ENCODE peak calls at places on chromosomes 3 and 15, in ten cellular contexts. T is CD4-positive, CD25-positive, alpha-beta regulatory T cell; H is mammary epithelial cell; R is breast epithelium; Q is cardiac muscle cell; A is neural progenitor cell; P is dorsolateral prefrontal cortex; M is Karpas-422; F is GM23338; C is OCI-LY7. K is an unnamed sample.

GRCh38 chr15:70976856-70977255 is 84.2 kb downstream of the LRRC49 start:
- DNase-seq in T (no peak), H (no peak), R (no peak), Q (no peak), A (no peak), P (no peak), M (no peak), F (no peak), C (no peak), K (no peak)

GRCh38 chr3:108662141-108662738 is 72.7 kb downstream of the DZIP3 start:
- DNase-seq in T (peak), H (peak), R (no peak), Q (peak), A (peak), P (no peak), M (peak), F (peak), C (peak), K (peak)

GRCh38 chr15:63553388-63553791 is 43.8 kb upstream of the FBXL22 start:
- DNase-seq in T (no peak), H (peak), R (no peak), Q (peak), A (no peak), P (no peak), M (no peak), F (peak), C (no peak), K (no peak)

GRCh38 chr3:108947855-108948254 is 5.8 kb downstream of the GUCA1C start:
- DNase-seq in T (no peak), H (no peak), R (no peak), Q (no peak), A (no peak), P (no peak), M (no peak), F (no peak), C (no peak), K (no peak)

GRCh38 chr3:173553635-173554280 is 156.2 kb downstream of the NLGN1 start:
- DNase-seq in T (no peak), H (peak), R (no peak), Q (peak), A (peak), P (no peak), M (peak), F (peak), C (peak), K (no peak)

GRCh38 chr3:160368804-160369203 is 30.2 kb downstream of the IFT80 start:
- DNase-seq in T (peak), H (no peak), R (no peak), Q (no peak), A (no peak), P (no peak), M (peak), F (no peak), C (peak), K (no peak)

GRCh38 chr3:31311571-31311970 is 221.2 kb upstream of the STT3B start:
- DNase-seq in T (no peak), H (no peak), R (no peak), Q (no peak), A (no peak), P (no peak), M (no peak), F (no peak), C (no peak), K (no peak)

GRCh38 chr3:127822166-127822835 is at the start of gene MGLL:
- DNase-seq in T (peak), H (peak), R (no peak), Q (peak), A (peak), P (peak), M (peak), F (peak), C (no peak), K (no peak)

GRCh38 chr3:40985195-40985594 is 214.1 kb upstream of the CTNNB1 start:
- DNase-seq in T (no peak), H (no peak), R (no peak), Q (peak), A (no peak), P (no peak), M (no peak), F (no peak), C (no peak), K (no peak)

GRCh38 chr3:45807645-45808540 is 11.6 kb upstream of the SLC6A20 start:
- DNase-seq in T (no peak), H (no peak), R (no peak), Q (no peak), A (no peak), P (no peak), M (no peak), F (no peak), C (no peak), K (no peak)

GRCh38 chr3:143668924-143669790 is 179.1 kb downstream of the SLC9A9 start:
- DNase-seq in T (no peak), H (no peak), R (no peak), Q (no peak), A (no peak), P (no peak), M (no peak), F (no peak), C (no peak), K (no peak)

GRCh38 chr3:150610785-150611184 is 7.7 kb downstream of the SELENOT start:
- DNase-seq in T (no peak), H (peak), R (no peak), Q (no peak), A (no peak), P (no peak), M (no peak), F (no peak), C (no peak), K (no peak)

GRCh38 chr3:150609988-150610387 is 6.9 kb downstream of the SELENOT start:
- DNase-seq in T (no peak), H (no peak), R (no peak), Q (no peak), A (no peak), P (no peak), M (no peak), F (no peak), C (no peak), K (no peak)

GRCh38 chr3:150605998-150606641 is 3.0 kb downstream of the SELENOT start:
- DNase-seq in T (no peak), H (no peak), R (no peak), Q (no peak), A (no peak), P (no peak), M (peak), F (no peak), C (peak), K (no peak)

GRCh38 chr3:150603888-150604319 is 783 bp downstream of the SELENOT start:
- DNase-seq in T (no peak), H (no peak), R (no peak), Q (peak), A (no peak), P (no peak), M (no peak), F (peak), C (no peak), K (no peak)

DNA sequence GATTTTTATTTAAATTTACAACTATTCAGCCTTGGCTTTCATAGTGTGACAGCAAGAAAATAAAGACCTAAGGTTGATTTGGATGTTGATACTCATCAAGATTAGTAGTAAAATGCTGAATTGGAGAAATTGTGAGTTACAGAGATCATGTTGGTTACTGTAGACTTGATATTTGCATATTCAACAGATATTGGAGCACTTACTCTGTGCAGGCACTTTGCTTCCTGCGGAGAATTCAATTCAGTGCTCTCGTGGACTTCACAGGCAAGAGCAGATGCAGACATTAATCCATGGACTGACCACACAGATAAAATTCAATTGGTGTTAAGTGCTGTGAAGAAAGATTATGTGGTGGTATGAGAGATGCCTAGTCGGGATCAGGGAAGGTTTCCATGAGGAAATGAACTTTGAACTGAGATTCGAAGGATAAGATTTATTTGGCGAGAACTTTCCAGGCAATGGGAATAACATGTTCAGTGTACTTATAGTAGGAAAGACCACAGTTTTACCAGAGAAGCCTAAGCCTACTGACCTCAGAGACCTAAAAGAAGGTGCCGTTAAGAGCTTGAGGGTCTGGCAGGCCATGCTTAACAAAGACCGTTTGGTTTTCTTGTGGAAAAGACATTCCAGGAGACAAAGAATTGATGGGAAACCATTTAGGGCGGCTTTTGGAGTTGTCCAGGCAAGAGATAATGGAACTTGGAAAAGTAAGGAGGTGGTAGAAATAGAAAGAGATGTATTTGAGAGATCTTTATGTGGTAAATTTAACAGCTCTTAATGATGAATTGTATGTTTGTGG is 4.3 kb downstream of the SELENOT start:
- DNase-seq in T (no peak), H (no peak), R (no peak), Q (peak), A (peak), P (no peak), M (no peak), F (peak), C (no peak), K (no peak)
- H3K27ac ChIP-seq in T (no peak), H (no peak), R (no peak), Q (peak), A (peak), P (no peak), M (peak), F (peak), C (peak), K (no peak)

GRCh38 chr3:193248848-193249468 is 7.9 kb downstream of the PLAAT1 start:
- DNase-seq in T (no peak), H (no peak), R (no peak), Q (no peak), A (no peak), P (no peak), M (no peak), F (no peak), C (no peak), K (no peak)

GRCh38 chr3:193250492-193250891 is 9.5 kb downstream of the PLAAT1 start:
- DNase-seq in T (no peak), H (no peak), R (no peak), Q (no peak), A (no peak), P (no peak), M (no peak), F (no peak), C (no peak), K (no peak)
- H3K27ac ChIP-seq in T (no peak), H (no peak), R (no peak), Q (no peak), A (no peak), P (no peak), M (no peak), F (no peak), C (no peak), K (no peak)

GRCh38 chr3:14137004-14137403 is 12.2 kb downstream of the TMEM43 start:
- DNase-seq in T (no peak), H (peak), R (no peak), Q (peak), A (no peak), P (no peak), M (no peak), F (no peak), C (no peak), K (no peak)
- H3K27ac ChIP-seq in T (no peak), H (no peak), R (no peak), Q (peak), A (no peak), P (no peak), M (no peak), F (no peak), C (no peak), K (no peak)

DNA sequence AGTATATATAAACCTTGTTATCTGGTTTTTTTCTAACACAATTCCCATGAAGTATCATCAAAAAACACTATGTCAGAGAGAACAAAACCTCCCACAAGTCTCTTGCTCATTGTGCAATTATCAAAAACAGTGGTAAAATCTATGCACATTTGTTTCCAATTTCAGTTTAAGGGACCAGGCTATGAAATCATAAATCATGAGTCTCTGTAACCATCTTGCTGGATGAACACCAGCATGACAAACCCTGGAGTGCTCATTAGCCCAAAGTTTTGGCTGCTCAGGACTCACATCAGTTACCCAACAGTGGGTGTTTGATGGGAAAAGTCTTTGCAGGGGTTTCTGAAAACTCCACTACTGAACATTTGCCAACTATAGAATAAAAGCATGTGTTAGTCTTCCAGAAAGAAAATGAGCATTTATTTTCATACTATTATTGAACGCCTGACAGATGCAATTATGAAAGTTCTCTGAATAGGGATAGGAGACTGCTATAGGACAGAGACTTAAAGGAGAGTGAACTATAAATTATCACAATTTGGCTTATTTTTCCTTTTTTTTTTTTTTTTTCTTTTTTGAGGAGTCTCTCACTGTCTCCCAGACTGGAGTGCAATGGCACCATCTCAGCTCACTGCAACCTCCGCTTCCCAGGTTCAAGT is 240.9 kb upstream of the KCNMB2 start:
- DNase-seq in T (no peak), H (no peak), R (no peak), Q (no peak), A (no peak), P (no peak), M (no peak), F (no peak), C (no peak), K (no peak)
- H3K27ac ChIP-seq in T (no peak), H (no peak), R (no peak), Q (no peak), A (no peak), P (no peak), M (no peak), F (no peak), C (no peak), K (no peak)

GRCh38 chr15:90813796-90814192 is 54.6 kb upstream of the FURIN start:
- DNase-seq in T (peak), H (peak), R (no peak), Q (no peak), A (no peak), P (no peak), M (no peak), F (peak), C (no peak), K (no peak)
- H3K27ac ChIP-seq in T (no peak), H (no peak), R (peak), Q (no peak), A (no peak), P (peak), M (peak), F (peak), C (no peak), K (no peak)

GRCh38 chr3:11558461-11558903 is 85.2 kb downstream of the VGLL4 start:
- DNase-seq in T (no peak), H (no peak), R (peak), Q (no peak), A (no peak), P (no peak), M (no peak), F (no peak), C (no peak), K (no peak)

GRCh38 chr3:11562277-11562881 is 81.3 kb downstream of the VGLL4 start:
- DNase-seq in T (no peak), H (no peak), R (no peak), Q (no peak), A (no peak), P (no peak), M (no peak), F (no peak), C (no peak), K (no peak)

GRCh38 chr3:11558918-11559815 is 84.5 kb downstream of the VGLL4 start:
- DNase-seq in T (no peak), H (no peak), R (peak), Q (no peak), A (no peak), P (no peak), M (no peak), F (no peak), C (no peak), K (no peak)

GRCh38 chr3:11559816-11560633 is 83.7 kb downstream of the VGLL4 start:
- DNase-seq in T (no peak), H (no peak), R (peak), Q (no peak), A (no peak), P (no peak), M (no peak), F (no peak), C (no peak), K (no peak)

GRCh38 chr3:11560746-11561145 is 83.0 kb downstream of the VGLL4 start:
- DNase-seq in T (no peak), H (no peak), R (no peak), Q (no peak), A (no peak), P (no peak), M (no peak), F (no peak), C (no peak), K (no peak)
- H3K27ac ChIP-seq in T (no peak), H (no peak), R (peak), Q (peak), A (no peak), P (peak), M (no peak), F (no peak), C (no peak), K (peak)

GRCh38 chr3:129656659-129657247 is 50.3 kb upstream of the PLXND1 start:
- DNase-seq in T (no peak), H (no peak), R (no peak), Q (no peak), A (no peak), P (no peak), M (peak), F (peak), C (no peak), K (no peak)

GRCh38 chr3:129655326-129655725 is 48.9 kb upstream of the PLXND1 start:
- DNase-seq in T (no peak), H (no peak), R (no peak), Q (no peak), A (no peak), P (no peak), M (no peak), F (no peak), C (no peak), K (no peak)

GRCh38 chr3:129651316-129652202 is 45.1 kb upstream of the PLXND1 start:
- DNase-seq in T (no peak), H (peak), R (no peak), Q (no peak), A (peak), P (peak), M (no peak), F (peak), C (no peak), K (peak)

GRCh38 chr3:129653019-129653418 is 46.5 kb upstream of the PLXND1 start:
- DNase-seq in T (no peak), H (no peak), R (no peak), Q (no peak), A (no peak), P (no peak), M (no peak), F (no peak), C (no peak), K (no peak)

GRCh38 chr3:129654126-129654525 is 47.6 kb upstream of the PLXND1 start:
- DNase-seq in T (no peak), H (no peak), R (no peak), Q (no peak), A (no peak), P (no peak), M (no peak), F (no peak), C (no peak), K (no peak)
- H3K27ac ChIP-seq in T (no peak), H (no peak), R (peak), Q (no peak), A (no peak), P (no peak), M (peak), F (no peak), C (no peak), K (no peak)

DNA sequence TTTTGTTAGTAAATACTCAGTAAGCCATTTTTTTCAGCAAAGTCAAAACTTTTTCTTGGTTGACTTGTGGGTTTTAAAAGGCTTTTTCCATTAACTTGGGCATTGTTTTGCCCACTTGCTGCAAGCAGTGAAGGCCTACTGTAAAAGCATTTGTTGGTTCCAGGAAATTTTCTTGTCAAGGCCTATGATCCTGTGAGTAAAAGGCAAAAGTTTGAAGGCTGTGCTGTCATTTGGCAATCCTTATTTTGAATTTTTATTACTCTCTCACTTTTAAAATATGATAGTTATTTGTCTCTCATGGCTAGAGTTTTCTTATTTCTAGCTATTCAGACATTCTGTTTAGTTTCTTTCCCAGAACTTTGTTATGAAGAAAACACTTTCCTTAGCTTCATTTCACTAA is 13.0 kb downstream of the P2RY12 start:
- DNase-seq in T (no peak), H (no peak), R (no peak), Q (no peak), A (no peak), P (no peak), M (no peak), F (no peak), C (no peak), K (no peak)
- H3K27ac ChIP-seq in T (no peak), H (no peak), R (no peak), Q (no peak), A (no peak), P (no peak), M (no peak), F (no peak), C (no peak), K (no peak)

DNA sequence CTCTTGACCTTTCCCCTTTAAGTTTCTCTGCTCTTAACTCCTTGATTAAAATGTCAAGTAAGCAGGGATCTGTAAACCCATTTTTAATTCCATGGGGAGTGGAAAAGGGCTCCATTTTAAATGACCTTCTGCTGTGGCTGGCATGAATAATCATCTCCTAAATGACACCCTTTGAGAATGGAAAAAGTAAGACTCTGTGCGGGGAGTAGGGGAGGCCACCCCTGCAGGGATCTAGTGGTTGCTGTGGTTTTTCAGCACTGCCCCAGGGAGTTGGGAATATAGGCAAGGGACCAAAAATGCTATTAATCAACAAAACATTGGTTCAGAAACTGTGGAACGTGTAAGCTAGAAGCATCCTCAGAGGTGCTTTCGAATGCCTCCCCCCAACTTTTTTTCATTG is 30.0 kb upstream of the ADAMTS7 start:
- DNase-seq in T (no peak), H (no peak), R (no peak), Q (no peak), A (no peak), P (no peak), M (no peak), F (no peak), C (no peak), K (no peak)
- H3K27ac ChIP-seq in T (no peak), H (no peak), R (no peak), Q (peak), A (no peak), P (no peak), M (no peak), F (no peak), C (peak), K (no peak)

K was measured in substantia nigra.